ENCODE peak calls at places on chromosomes 11 and 22, in seven cellular contexts. One of them, this sample, is unnamed.

GRCh38 chr11:108432783-108433182 is 34.5 kb downstream of the C11orf65 start:
- DNase-seq in stomach: no peak
- DNase-seq in HCT116: no peak
- DNase-seq in uterus: no peak
- DNase-seq in heart left ventricle: no peak
- DNase-seq in spleen: no peak
- DNase-seq in vagina: no peak
- DNase-seq in this sample: no peak

GRCh38 chr11:132158091-132158490 is 787.7 kb downstream of the NTM start:
- DNase-seq in stomach: peak; percentile 27
- DNase-seq in spleen: no peak
- DNase-seq in HCT116: no peak
- DNase-seq in heart left ventricle: no peak
- DNase-seq in uterus: no peak
- DNase-seq in vagina: no peak
- DNase-seq in this sample: peak; percentile 4

GRCh38 chr11:108897071-108897481 is 232.2 kb downstream of the DDX10 start:
- DNase-seq in stomach: no peak
- DNase-seq in uterus: no peak
- DNase-seq in heart left ventricle: no peak
- DNase-seq in vagina: no peak
- DNase-seq in spleen: no peak
- DNase-seq in HCT116: peak; percentile 95
- DNase-seq in this sample: no peak

GRCh38 chr11:36478700-36479329 is 31.3 kb downstream of the TRAF6 start:
- DNase-seq in uterus: no peak
- DNase-seq in HCT116: peak; percentile 22
- DNase-seq in spleen: no peak
- DNase-seq in stomach: no peak
- DNase-seq in heart left ventricle: no peak
- DNase-seq in vagina: no peak
- DNase-seq in this sample: peak; percentile 6

GRCh38 chr11:6238902-6239301 is at the start of gene CNGA4:
- DNase-seq in heart left ventricle: no peak
- DNase-seq in stomach: no peak
- DNase-seq in uterus: no peak
- DNase-seq in spleen: no peak
- DNase-seq in HCT116: no peak
- DNase-seq in vagina: no peak
- DNase-seq in this sample: peak; percentile 29

GRCh38 chr11:47215366-47215925 is 672 bp downstream of the DDB2 start:
- DNase-seq in spleen: no peak
- DNase-seq in uterus: no peak
- DNase-seq in heart left ventricle: no peak
- DNase-seq in vagina: no peak
- DNase-seq in HCT116: no peak
- DNase-seq in stomach: no peak
- DNase-seq in this sample: no peak

GRCh38 chr11:111077938-111078337 is 167.6 kb upstream of the POU2AF2 start:
- DNase-seq in stomach: no peak
- DNase-seq in spleen: no peak
- DNase-seq in vagina: no peak
- DNase-seq in heart left ventricle: no peak
- DNase-seq in HCT116: no peak
- DNase-seq in uterus: no peak
- DNase-seq in this sample: no peak

GRCh38 chr22:24099661-24100060 is 81.6 kb upstream of the SUSD2 start:
- DNase-seq in heart left ventricle: peak; percentile 61
- DNase-seq in uterus: peak; percentile 11
- DNase-seq in stomach: peak; percentile 32
- DNase-seq in HCT116: no peak
- DNase-seq in vagina: no peak
- DNase-seq in spleen: peak; percentile 40
- DNase-seq in this sample: no peak

GRCh38 chr11:65107751-65108468 is 3.8 kb upstream of the TM7SF2 start:
- DNase-seq in spleen: peak; percentile 76
- DNase-seq in stomach: no peak
- DNase-seq in heart left ventricle: no peak
- DNase-seq in vagina: no peak
- DNase-seq in HCT116: no peak
- DNase-seq in uterus: no peak
- DNase-seq in this sample: no peak

GRCh38 chr11:97743205-97743742 is 1277.5 kb upstream of the CNTN5 start:
- DNase-seq in spleen: no peak
- DNase-seq in HCT116: no peak
- DNase-seq in stomach: no peak
- DNase-seq in vagina: no peak
- DNase-seq in heart left ventricle: no peak
- DNase-seq in uterus: no peak
- DNase-seq in this sample: no peak

GRCh38 chr11:14054708-14055107 is 92.2 kb downstream of the SPON1 start:
- DNase-seq in heart left ventricle: peak; percentile 60
- DNase-seq in stomach: no peak
- DNase-seq in uterus: peak; percentile 63
- DNase-seq in spleen: no peak
- DNase-seq in vagina: no peak
- DNase-seq in HCT116: no peak
- DNase-seq in this sample: no peak

GRCh38 chr11:95638501-95638900 is 151.1 kb downstream of the FAM76B start:
- DNase-seq in HCT116: no peak
- DNase-seq in heart left ventricle: no peak
- DNase-seq in uterus: no peak
- DNase-seq in spleen: no peak
- DNase-seq in stomach: no peak
- DNase-seq in vagina: no peak
- DNase-seq in this sample: no peak

GRCh38 chr22:28381427-28382167 is 298.0 kb downstream of the TTC28 start:
- DNase-seq in uterus: no peak
- DNase-seq in spleen: no peak
- DNase-seq in HCT116: no peak
- DNase-seq in vagina: no peak
- DNase-seq in stomach: no peak
- DNase-seq in heart left ventricle: no peak
- DNase-seq in this sample: no peak

GRCh38 chr22:22902247-22902962 is 14.8 kb downstream of the IGLL5 start:
- DNase-seq in uterus: no peak
- DNase-seq in heart left ventricle: no peak
- DNase-seq in vagina: no peak
- DNase-seq in HCT116: no peak
- DNase-seq in spleen: peak; percentile 61
- DNase-seq in stomach: no peak
- DNase-seq in this sample: no peak
- TF ChIP-seq POLR2A in uterus: no peak
- TF ChIP-seq POLR2A in heart left ventricle: no peak
- TF ChIP-seq POLR2A in vagina: no peak
- TF ChIP-seq POLR2A in HCT116: no peak
- TF ChIP-seq POLR2A in spleen: no peak
- TF ChIP-seq POLR2A in stomach: no peak
- TF ChIP-seq POLR2A in this sample: no peak

DNA sequence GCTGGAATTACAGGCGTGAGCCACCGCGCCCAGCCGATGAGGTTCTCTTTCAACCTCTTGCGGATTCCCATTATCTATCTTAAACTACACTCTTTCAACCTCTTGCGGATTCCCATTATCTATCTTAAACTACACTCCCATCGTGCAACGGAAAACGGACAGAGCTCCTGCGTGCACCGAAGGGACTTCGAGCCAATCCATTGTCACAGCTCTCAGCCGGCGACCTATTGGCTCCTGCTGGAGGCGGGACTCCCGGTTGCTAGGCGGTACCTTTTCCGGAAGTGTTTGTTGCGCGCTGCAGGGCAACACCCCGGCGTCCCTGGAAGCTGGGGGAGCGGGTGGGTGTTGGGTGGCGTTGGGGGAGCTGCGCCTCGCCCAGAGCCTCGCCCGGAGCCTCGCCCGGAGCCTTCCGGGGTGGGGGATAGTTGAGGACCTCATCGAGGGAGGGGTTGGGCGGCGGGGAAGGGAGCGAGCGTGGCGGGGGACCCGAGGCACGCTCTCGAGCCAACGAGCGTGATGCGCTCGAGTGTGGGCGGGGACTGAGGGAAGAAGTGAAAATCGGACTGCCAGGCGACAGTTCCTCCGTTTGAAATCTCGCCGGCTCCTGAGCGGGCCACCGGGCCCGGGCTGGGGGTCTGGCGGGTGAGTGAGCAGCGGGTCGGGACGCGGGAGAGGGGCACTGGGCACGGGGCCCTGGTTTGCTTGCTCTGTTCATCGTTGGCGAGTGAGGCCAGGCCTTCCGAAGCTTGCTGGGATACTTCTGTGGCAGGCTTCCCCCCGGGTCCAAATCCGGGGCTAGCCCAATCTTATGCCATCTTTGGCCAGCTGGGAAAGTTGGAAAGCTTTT is at the start of gene CEP164:
- DNase-seq in spleen: peak; percentile 98
- DNase-seq in vagina: peak; percentile 97
- DNase-seq in HCT116: peak; percentile 91
- DNase-seq in stomach: peak; percentile 95
- DNase-seq in heart left ventricle: peak; percentile 97
- DNase-seq in uterus: peak; percentile 96
- DNase-seq in this sample: peak; percentile 97
- TF ChIP-seq POLR2A in spleen: peak; percentile 17
- TF ChIP-seq POLR2A in vagina: no peak
- TF ChIP-seq POLR2A in HCT116: no peak
- TF ChIP-seq POLR2A in stomach: no peak
- TF ChIP-seq POLR2A in heart left ventricle: no peak
- TF ChIP-seq POLR2A in uterus: peak; percentile 61
- TF ChIP-seq POLR2A in this sample: peak; percentile 49

DNA sequence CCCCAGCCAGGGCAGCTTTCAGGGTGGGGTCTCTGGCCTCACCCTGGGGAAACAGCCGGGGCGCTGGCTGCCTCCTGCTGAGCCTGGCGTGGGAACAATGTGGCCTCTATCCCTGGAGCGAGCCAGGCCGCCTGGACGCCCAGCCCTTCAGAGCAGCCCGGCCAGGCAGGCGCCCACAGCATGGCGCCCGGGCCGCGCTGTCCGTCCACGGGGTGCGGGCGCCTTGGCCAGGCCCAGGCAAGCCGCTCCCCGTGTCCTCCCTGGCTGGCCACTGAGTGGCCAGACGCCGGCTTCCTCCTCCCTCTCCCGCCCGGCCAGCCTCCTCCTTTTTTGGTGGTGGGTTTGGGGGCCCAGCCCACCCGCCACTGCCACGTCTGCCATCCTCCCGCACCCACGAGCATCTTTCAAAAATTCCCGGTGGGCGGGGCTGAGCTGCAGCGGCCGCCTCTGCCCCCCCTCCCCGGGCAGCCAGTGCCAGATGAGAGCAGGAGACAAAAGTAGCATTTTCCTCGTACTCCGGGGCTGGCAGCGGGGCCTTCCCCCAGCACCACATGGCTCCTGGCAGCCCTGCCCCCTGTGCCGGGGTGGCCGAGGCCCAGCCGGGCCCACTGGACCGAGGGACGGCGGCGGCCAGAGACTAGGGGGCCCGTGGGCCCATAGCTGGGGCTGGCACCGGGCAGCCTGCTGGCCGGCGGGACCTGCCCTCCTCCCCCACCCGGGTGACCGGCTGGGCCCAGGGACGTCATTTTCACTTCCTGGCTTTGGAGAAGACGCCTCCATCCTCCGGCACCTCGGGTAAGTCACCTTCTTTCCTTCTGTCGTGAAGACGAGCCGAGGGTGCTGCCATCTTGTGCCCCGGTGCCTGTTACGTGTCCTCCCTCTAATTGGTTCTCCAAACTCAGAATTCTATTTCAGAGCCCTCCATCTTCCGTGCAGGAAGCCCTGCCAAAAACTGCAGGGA is 70.2 kb upstream of the PPARA start:
- DNase-seq in heart left ventricle: peak; percentile 75
- DNase-seq in uterus: peak; percentile 88
- DNase-seq in stomach: peak; percentile 67
- DNase-seq in vagina: no peak
- DNase-seq in HCT116: no peak
- DNase-seq in spleen: peak; percentile 78
- DNase-seq in this sample: no peak
- TF ChIP-seq POLR2A in heart left ventricle: no peak
- TF ChIP-seq POLR2A in uterus: peak; percentile 71
- TF ChIP-seq POLR2A in stomach: no peak
- TF ChIP-seq POLR2A in vagina: no peak
- TF ChIP-seq POLR2A in HCT116: no peak
- TF ChIP-seq POLR2A in spleen: peak; percentile 9
- TF ChIP-seq POLR2A in this sample: no peak

GRCh38 chr11:59173964-59174663 is 2.2 kb downstream of the DTX4 start:
- DNase-seq in uterus: peak; percentile 28
- DNase-seq in stomach: peak; percentile 73
- DNase-seq in HCT116: no peak
- DNase-seq in vagina: no peak
- DNase-seq in spleen: no peak
- DNase-seq in heart left ventricle: no peak
- DNase-seq in this sample: no peak
- TF ChIP-seq POLR2A in uterus: no peak
- TF ChIP-seq POLR2A in stomach: no peak
- TF ChIP-seq POLR2A in HCT116: no peak
- TF ChIP-seq POLR2A in vagina: no peak
- TF ChIP-seq POLR2A in spleen: no peak
- TF ChIP-seq POLR2A in heart left ventricle: no peak
- TF ChIP-seq POLR2A in this sample: no peak

GRCh38 chr22:50525991-50526848 is 822 bp upstream of the SCO2 start:
- DNase-seq in vagina: no peak
- DNase-seq in stomach: peak; percentile 83
- DNase-seq in heart left ventricle: peak; percentile 87
- DNase-seq in uterus: peak; percentile 80
- DNase-seq in spleen: peak; percentile 98
- DNase-seq in HCT116: no peak
- DNase-seq in this sample: peak; percentile 83
- TF ChIP-seq POLR2A in vagina: no peak
- TF ChIP-seq POLR2A in stomach: no peak
- TF ChIP-seq POLR2A in heart left ventricle: no peak
- TF ChIP-seq POLR2A in uterus: no peak
- TF ChIP-seq POLR2A in spleen: no peak
- TF ChIP-seq POLR2A in HCT116: no peak
- TF ChIP-seq POLR2A in this sample: no peak